ENCODE peak calls at places on chromosomes 2 and 18, in five cellular contexts. W, L, J, V and P are unnamed samples.

GRCh38 chr2:26745609-26746327 is 18.3 kb upstream of the SLC35F6 start:
- DNase-seq in V (peak), W (peak), L (peak), J (peak), P (peak)

GRCh38 chr18:7454429-7454828 is 112.7 kb upstream of the PTPRM start:
- DNase-seq in J (no peak), L (no peak), W (no peak), V (peak), P (no peak)

GRCh38 chr2:50529600-50530218 is 502.2 kb downstream of the NRXN1 start:
- DNase-seq in J (peak), V (peak), L (peak), W (peak), P (peak)

GRCh38 chr2:110104025-110104771 is 11.4 kb downstream of the MALL start:
- DNase-seq in W (peak), L (no peak), V (no peak), J (no peak), P (no peak)

GRCh38 chr2:180202591-180202990 is 195.5 kb upstream of the CWC22 start:
- DNase-seq in L (no peak), J (no peak), V (no peak), W (no peak), P (peak)

GRCh38 chr2:175107146-175107545 is 60.9 kb downstream of the ATF2 start:
- DNase-seq in W (no peak), V (no peak), L (peak), J (no peak), P (no peak)

GRCh38 chr18:48983793-48984437 is 33.1 kb upstream of the SMAD7 start:
- DNase-seq in V (no peak), L (peak), W (no peak), J (no peak), P (no peak)

GRCh38 chr2:120624738-120625446 is 110.8 kb upstream of the GLI2 start:
- DNase-seq in W (no peak), J (no peak), V (no peak), L (no peak), P (no peak)

GRCh38 chr2:195658541-195658890 is 1.5 kb downstream of the SLC39A10 start:
- DNase-seq in V (no peak), W (peak), J (peak), L (peak), P (peak)

GRCh38 chr18:13611058-13611615 is 115.2 kb downstream of the FAM210A start:
- DNase-seq in J (no peak), L (peak), W (no peak), V (peak), P (peak)

GRCh38 chr2:191050640-191050987 is 36.6 kb upstream of the STAT1 start:
- DNase-seq in L (peak), V (peak), J (peak), W (no peak), P (peak)

GRCh38 chr2:232925769-232926163 is 55.7 kb downstream of the SNORC start:
- DNase-seq in W (no peak), V (no peak), J (no peak), L (no peak), P (no peak)

GRCh38 chr2:223526106-223526505 is 76.1 kb downstream of the SCG2 start:
- DNase-seq in W (no peak), L (no peak), J (peak), V (no peak), P (no peak)

GRCh38 chr18:13530879-13531387 is 195.4 kb downstream of the FAM210A start:
- DNase-seq in L (peak), V (peak), W (no peak), J (peak), P (peak)

GRCh38 chr2:62604336-62604735 is 98.3 kb upstream of the TMEM17 start:
- DNase-seq in W (no peak), J (no peak), L (no peak), V (no peak), P (no peak)

GRCh38 chr2:144004742-144005141 is 515.2 kb downstream of the ZEB2 start:
- DNase-seq in W (no peak), V (peak), J (no peak), L (no peak), P (no peak)

GRCh38 chr18:66558773-66559172 is 45.1 kb downstream of the CDH19 start:
- DNase-seq in W (no peak), J (no peak), V (no peak), L (no peak), P (no peak)

GRCh38 chr18:78242796-78243195 is 736.8 kb upstream of the SALL3 start:
- DNase-seq in J (no peak), V (no peak), W (no peak), L (no peak), P (no peak)

GRCh38 chr2:207311316-207312005 is 145.7 kb upstream of the KLF7 start:
- DNase-seq in L (peak), W (no peak), V (peak), J (peak), P (peak)